ENCODE peak calls at places on chromosomes 16 and 17, in six cellular contexts. R is heart left ventricle, J is foreskin fibroblast, W is lower leg skin, O is HFFc6, D is neural progenitor cell. E is an unnamed sample.

GRCh38 chr16:31354394-31355291 is at the start of gene ITGAX:
- DNase-seq in R (peak), J (peak), W (peak), O (no peak), D (no peak), E (no peak)

GRCh38 chr17:7108981-7109380 is 5.6 kb downstream of the ASGR2 start:
- DNase-seq in R (no peak), J (no peak), W (no peak), O (no peak), D (no peak), E (no peak)

GRCh38 chr16:4846503-4846900 is 586 bp downstream of the GLYR1 start:
- DNase-seq in R (no peak), J (peak), W (peak), O (peak), D (peak), E (peak)

GRCh38 chr16:60295451-60295850 is 1561.3 kb upstream of the GOT2 start:
- DNase-seq in R (no peak), J (no peak), W (no peak), O (no peak), D (no peak), E (no peak)

GRCh38 chr17:40344321-40345160 is 20.0 kb downstream of the GJD3 start:
- DNase-seq in R (no peak), J (no peak), W (no peak), O (no peak), D (no peak), E (no peak)

GRCh38 chr16:49986351-49987124 is 38.5 kb upstream of the CNEP1R1 start:
- DNase-seq in R (no peak), J (peak), W (no peak), O (no peak), D (no peak), E (no peak)

GRCh38 chr17:237406-237955 is 56.0 kb upstream of the DOC2B start:
- DNase-seq in R (peak), J (no peak), W (peak), O (no peak), D (peak), E (no peak)

GRCh38 chr17:39722965-39723848 is 7.1 kb downstream of the MIEN1 start:
- DNase-seq in R (peak), J (no peak), W (no peak), O (no peak), D (no peak), E (no peak)

GRCh38 chr17:69466905-69467630 is 52.6 kb downstream of the MAP2K6 start:
- DNase-seq in R (no peak), J (no peak), W (no peak), O (no peak), D (peak), E (no peak)

GRCh38 chr16:68658258-68658973 is 13.3 kb downstream of the CDH3 start:
- DNase-seq in R (no peak), J (peak), W (no peak), O (peak), D (peak), E (no peak)

GRCh38 chr17:47708864-47709541 is 15.0 kb downstream of the TBKBP1 start:
- DNase-seq in R (peak), J (no peak), W (no peak), O (no peak), D (peak), E (no peak)

GRCh38 chr16:49890876-49891275 is 35.0 kb upstream of the ZNF423 start:
- DNase-seq in R (peak), J (no peak), W (no peak), O (no peak), D (peak), E (no peak)

GRCh38 chr17:74386397-74386796 is 19.1 kb downstream of the GPR142 start:
- DNase-seq in R (peak), J (no peak), W (no peak), O (no peak), D (no peak), E (no peak)

GRCh38 chr17:2042355-2042929 is 620 bp downstream of the OVCA2 start:
- DNase-seq in R (no peak), J (no peak), W (no peak), O (no peak), D (peak), E (no peak)

GRCh38 chr17:36827056-36827455 is 110.2 kb upstream of the LHX1 start:
- DNase-seq in R (no peak), J (no peak), W (no peak), O (no peak), D (no peak), E (no peak)

GRCh38 chr16:53893731-53894435 is 189.9 kb downstream of the FTO start:
- DNase-seq in R (no peak), J (peak), W (no peak), O (peak), D (no peak), E (no peak)

GRCh38 chr16:89729863-89730574 is 8.7 kb downstream of the ZNF276 start:
- DNase-seq in R (no peak), J (no peak), W (no peak), O (no peak), D (no peak), E (no peak)

GRCh38 chr16:49589721-49590120 is 216.1 kb downstream of the C16orf78 start:
- DNase-seq in R (no peak), J (no peak), W (peak), O (no peak), D (peak), E (peak)

GRCh38 chr17:5585814-5586558 is 1.7 kb upstream of the NLRP1 start:
- DNase-seq in R (no peak), J (no peak), W (no peak), O (no peak), D (no peak), E (no peak)

GRCh38 chr16:87435399-87436224 is 43.5 kb downstream of the MAP1LC3B start:
- DNase-seq in R (no peak), J (peak), W (no peak), O (peak), D (no peak), E (no peak)

GRCh38 chr17:44159519-44160210 is 10.8 kb upstream of the ASB16 start:
- DNase-seq in R (no peak), J (no peak), W (no peak), O (no peak), D (no peak), E (no peak)

GRCh38 chr16:29315046-29315445 is 91.5 kb downstream of the NPIPB11 start:
- DNase-seq in R (no peak), J (no peak), W (peak), O (no peak), D (no peak), E (no peak)

GRCh38 chr16:29317269-29317668 is 89.2 kb downstream of the NPIPB11 start:
- DNase-seq in R (no peak), J (no peak), W (peak), O (no peak), D (no peak), E (no peak)

GRCh38 chr16:29314292-29314934 is 92.1 kb downstream of the NPIPB11 start:
- DNase-seq in R (no peak), J (no peak), W (peak), O (no peak), D (no peak), E (no peak)

GRCh38 chr16:29316673-29317237 is 89.8 kb downstream of the NPIPB11 start:
- DNase-seq in R (no peak), J (no peak), W (peak), O (no peak), D (no peak), E (no peak)

DNA sequence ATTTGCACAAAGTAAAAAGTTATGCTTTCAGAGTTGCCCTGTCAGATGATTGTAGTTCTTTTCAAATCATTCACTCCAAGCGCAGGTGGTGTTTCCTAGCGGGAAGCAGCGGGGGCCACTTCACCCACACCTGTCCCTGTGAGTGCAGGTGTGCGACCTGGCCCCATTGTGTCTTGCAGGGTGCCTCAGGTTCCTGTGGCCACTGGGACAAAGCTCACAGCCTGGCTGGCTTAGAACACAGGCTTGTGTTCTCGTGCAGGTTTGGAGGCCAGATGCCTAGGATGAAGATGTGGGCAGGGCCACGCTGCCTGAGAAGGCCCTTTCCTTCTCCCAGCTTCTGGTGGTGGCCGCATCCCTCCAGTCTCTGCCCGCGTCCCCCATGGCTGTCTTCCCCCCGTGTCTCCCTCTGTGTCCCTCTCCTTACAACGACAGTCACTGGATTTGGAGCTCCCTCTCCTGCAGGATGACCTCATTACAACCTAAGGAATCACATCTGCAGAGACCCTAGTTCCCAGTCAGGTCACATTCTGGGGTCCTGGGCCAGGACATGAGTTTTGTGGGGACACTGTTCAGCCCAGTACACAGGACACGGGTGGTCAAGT is 90.5 kb downstream of the NPIPB11 start:
- DNase-seq in R (no peak), J (no peak), W (peak), O (no peak), D (peak), E (no peak)
- TF ChIP-seq CTCF in R (peak), J (no peak), W (no peak), O (peak), D (peak), E (no peak)

DNA sequence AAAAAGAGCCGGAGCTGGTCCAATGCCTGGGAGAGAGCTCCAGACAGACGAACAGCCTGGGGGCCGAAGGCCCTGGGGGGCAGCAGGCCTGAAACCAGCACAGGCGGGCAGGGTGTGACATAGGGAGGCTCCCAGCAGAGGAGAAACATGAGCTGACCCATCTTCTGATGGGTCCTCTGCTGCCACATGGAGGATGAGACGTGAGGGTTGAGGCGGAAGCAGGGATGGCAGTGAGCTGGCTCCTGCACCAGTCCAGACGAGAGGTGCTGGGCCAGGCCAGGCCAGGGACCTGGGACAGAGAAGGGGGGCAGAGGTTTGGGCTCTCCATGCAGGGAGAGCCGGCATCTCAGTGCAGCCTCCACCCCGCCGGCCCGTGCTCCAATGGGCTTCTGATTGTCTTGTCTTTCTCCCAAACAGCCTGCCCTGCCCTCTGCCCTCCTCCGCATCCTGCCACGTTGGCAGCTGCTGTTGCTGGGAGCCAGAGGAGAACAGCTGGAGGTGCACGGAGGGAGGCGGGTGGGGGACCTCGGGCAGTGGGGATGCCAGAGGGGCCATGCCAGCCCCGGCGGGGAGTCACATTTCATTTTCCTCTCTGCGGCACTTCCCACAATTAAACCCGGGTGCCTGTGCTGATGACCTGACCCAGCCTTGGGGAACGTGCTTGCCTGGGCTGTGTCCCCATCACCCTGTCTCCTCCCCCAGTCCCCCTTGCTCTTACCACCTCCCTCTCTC is 139.0 kb upstream of the GSE1 start:
- DNase-seq in R (no peak), J (peak), W (no peak), O (no peak), D (no peak), E (no peak)
- TF ChIP-seq CTCF in R (no peak), J (no peak), W (no peak), O (no peak), D (peak), E (no peak)

GRCh38 chr17:17171991-17172939 is 33.9 kb downstream of the PLD6 start:
- DNase-seq in R (peak), J (no peak), W (no peak), O (no peak), D (no peak), E (no peak)
- TF ChIP-seq CTCF in R (no peak), J (no peak), W (no peak), O (no peak), D (peak), E (no peak)

DNA sequence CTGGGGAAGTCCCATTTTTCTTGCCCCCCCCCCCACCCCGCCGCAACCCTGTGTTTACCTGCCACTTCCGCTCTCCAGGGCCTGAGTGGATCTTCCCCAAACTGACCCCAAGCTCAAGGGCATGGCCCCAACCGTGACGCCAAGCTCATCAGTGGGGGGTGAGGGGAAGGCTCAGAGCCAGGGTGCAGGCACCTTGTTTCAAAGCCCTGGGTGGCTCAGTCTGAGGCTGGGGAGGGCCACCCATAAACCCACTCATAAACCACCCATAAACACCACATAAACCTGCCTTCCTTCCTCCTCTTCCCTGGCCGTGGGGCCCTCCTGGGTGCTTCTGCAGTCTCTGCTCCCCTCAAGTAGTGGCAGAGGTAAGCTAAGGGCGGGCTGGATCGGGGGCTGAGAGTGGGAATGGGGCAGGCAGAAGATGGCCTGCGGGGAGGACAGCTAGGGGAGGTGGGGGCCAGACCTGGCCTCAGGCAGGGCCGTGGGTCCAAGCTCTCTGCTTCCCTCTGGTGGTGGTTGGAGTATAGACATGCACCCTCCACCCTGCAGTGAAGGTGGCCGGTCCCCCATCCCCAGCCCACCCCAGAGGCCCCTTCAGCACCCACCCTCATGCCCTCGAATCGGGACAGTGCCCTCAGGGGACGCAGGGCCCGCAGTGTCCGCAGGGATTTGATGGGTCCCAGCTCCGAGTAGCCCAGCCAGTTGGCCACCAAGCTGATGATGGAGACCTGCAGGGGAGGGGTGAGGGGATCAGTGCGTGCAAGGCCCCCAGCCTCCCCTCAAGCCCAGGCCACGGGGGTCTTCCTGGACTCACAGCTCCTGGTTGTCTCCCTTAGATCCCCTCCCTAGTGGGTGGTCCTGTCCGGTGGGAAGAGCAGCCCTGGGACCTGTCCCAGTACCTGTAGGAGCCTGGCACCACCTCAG is 14.6 kb upstream of the CD79B start:
- DNase-seq in R (no peak), J (no peak), W (no peak), O (no peak), D (peak), E (no peak)
- TF ChIP-seq CTCF in R (peak), J (peak), W (no peak), O (peak), D (peak), E (peak)

DNA sequence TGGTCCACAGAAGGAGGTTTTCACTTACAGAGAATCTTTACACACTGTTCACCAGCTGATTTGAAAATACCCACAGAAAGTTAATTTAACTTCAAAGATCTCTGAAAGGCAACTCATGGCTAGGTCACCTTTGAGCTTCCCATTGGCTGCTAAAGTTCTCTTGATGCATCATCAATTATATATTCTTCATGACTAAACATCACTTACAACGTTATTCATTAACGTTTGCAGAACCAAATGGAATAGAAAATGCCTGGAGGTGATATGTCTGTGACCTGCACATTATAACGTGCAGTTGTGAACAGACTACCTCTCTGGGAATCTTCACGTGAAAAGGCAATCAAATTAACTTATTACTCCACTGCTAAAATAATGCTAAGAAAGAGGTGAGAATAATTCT is 238.5 kb downstream of the ZFHX3 start:
- DNase-seq in R (no peak), J (no peak), W (no peak), O (no peak), D (no peak), E (no peak)
- TF ChIP-seq CTCF in R (no peak), J (no peak), W (no peak), O (no peak), D (no peak), E (no peak)

DNA sequence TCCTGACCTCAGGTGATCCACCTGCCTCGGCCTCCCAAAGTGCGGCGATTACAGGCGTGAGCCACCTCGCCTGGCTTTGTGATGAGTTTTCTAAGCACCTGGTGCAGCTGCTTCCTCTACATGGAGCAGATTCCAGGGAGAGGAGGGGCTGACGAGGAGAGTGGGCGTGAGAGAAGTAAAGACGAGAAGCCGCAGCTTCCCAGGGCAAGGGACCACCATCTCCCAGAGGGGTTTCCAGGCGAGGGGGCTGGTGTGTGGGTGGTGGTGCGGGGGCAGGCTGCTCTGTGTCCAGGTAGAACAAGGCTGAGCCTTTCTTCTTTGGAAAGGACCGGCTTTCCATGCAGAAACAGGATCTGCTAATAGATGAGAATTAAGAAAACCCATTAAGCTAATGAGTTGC is 236.8 kb downstream of the RBFOX3 start:
- DNase-seq in R (no peak), J (no peak), W (no peak), O (no peak), D (peak), E (no peak)
- TF ChIP-seq CTCF in R (no peak), J (no peak), W (no peak), O (no peak), D (no peak), E (no peak)

E was measured in coronary artery.